ENCODE peak calls at places on chromosomes 12 and 14, in ten cellular contexts. V is activated CD8-positive, alpha-beta T cell treated with anti-CD3 and anti-CD28 coated beads for 36 hours; S is pancreas; A is A549; T is body of pancreas; R is activated CD8-positive, alpha-beta memory T cell treated with anti-CD3 and anti-CD28 coated beads, Interleukin-2, amount 10 ng/mL, durations not matched to agents 7 days and 5 days; Q is upper lobe of right lung; Z is left colon; L is gastroesophageal sphincter; C is GM23338. N is an unnamed sample.

GRCh38 chr14:105532735-105533141 is 6.4 kb downstream of the TMEM121 start:
- ATAC-seq in V (no peak), S (no peak), A (peak), T (no peak), R (no peak), Q (no peak), Z (no peak), L (no peak), C (peak), N (peak)

GRCh38 chr12:26636710-26637328 is 196.2 kb downstream of the ITPR2 start:
- ATAC-seq in V (no peak), S (peak), A (peak), T (no peak), R (no peak), Q (no peak), Z (no peak), L (peak), C (peak), N (peak)

GRCh38 chr12:1833596-1834028 is 13.2 kb downstream of the LRTM2 start:
- ATAC-seq in V (no peak), S (no peak), A (no peak), T (no peak), R (no peak), Q (no peak), Z (no peak), L (no peak), C (no peak), N (no peak)

GRCh38 chr14:69055973-69056372 is 76.9 kb upstream of the ACTN1 start:
- ATAC-seq in V (no peak), S (no peak), A (no peak), T (no peak), R (no peak), Q (no peak), Z (no peak), L (no peak), C (no peak), N (no peak)

GRCh38 chr12:57545809-57546437 is 1.1 kb downstream of the DCTN2 start:
- ATAC-seq in V (no peak), S (peak), A (no peak), T (peak), R (no peak), Q (peak), Z (peak), L (no peak), C (no peak), N (no peak)

GRCh38 chr14:76919811-76920571 is 93.8 kb downstream of the LRRC74A start:
- ATAC-seq in V (peak), S (peak), A (peak), T (peak), R (peak), Q (no peak), Z (peak), L (no peak), C (no peak), N (peak)

GRCh38 chr14:94203473-94204210 is 29.5 kb downstream of the PPP4R4 start:
- ATAC-seq in V (no peak), S (no peak), A (no peak), T (no peak), R (no peak), Q (no peak), Z (no peak), L (no peak), C (no peak), N (peak)

GRCh38 chr14:100159865-100160533 is 554 bp upstream of the DEGS2 start:
- ATAC-seq in V (peak), S (peak), A (peak), T (peak), R (no peak), Q (peak), Z (peak), L (no peak), C (peak), N (no peak)

GRCh38 chr12:67658486-67658885 is 9.9 kb downstream of the DYRK2 start:
- ATAC-seq in V (no peak), S (no peak), A (no peak), T (no peak), R (no peak), Q (no peak), Z (no peak), L (no peak), C (no peak), N (no peak)

GRCh38 chr12:130155416-130156073 is 6.7 kb upstream of the FZD10 start:
- ATAC-seq in V (no peak), S (no peak), A (no peak), T (no peak), R (no peak), Q (no peak), Z (no peak), L (no peak), C (no peak), N (no peak)

GRCh38 chr14:100317389-100317788 is 5.8 kb upstream of the SLC25A47 start:
- ATAC-seq in V (no peak), S (no peak), A (no peak), T (no peak), R (no peak), Q (no peak), Z (no peak), L (no peak), C (no peak), N (no peak)

GRCh38 chr14:69985456-69985855 is 106.2 kb downstream of the SMOC1 start:
- ATAC-seq in V (no peak), S (no peak), A (peak), T (no peak), R (no peak), Q (no peak), Z (no peak), L (peak), C (no peak), N (no peak)

GRCh38 chr12:58819345-58819744 is 101.0 kb downstream of the LRIG3 start:
- ATAC-seq in V (no peak), S (no peak), A (no peak), T (no peak), R (no peak), Q (peak), Z (no peak), L (no peak), C (peak), N (no peak)

GRCh38 chr12:14743061-14743460 is 46.7 kb upstream of the GUCY2C start:
- ATAC-seq in V (no peak), S (no peak), A (no peak), T (no peak), R (no peak), Q (no peak), Z (no peak), L (no peak), C (no peak), N (no peak)

GRCh38 chr12:99713946-99714520 is 66.5 kb downstream of the GARIN6 start:
- ATAC-seq in V (no peak), S (no peak), A (no peak), T (no peak), R (no peak), Q (no peak), Z (no peak), L (no peak), C (no peak), N (no peak)

GRCh38 chr14:101476258-101476930 is 84.9 kb upstream of the DIO3 start:
- ATAC-seq in V (no peak), S (peak), A (peak), T (peak), R (no peak), Q (peak), Z (peak), L (no peak), C (no peak), N (no peak)

GRCh38 chr12:113244015-113244983 is 23.0 kb downstream of the TPCN1 start:
- ATAC-seq in V (no peak), S (peak), A (no peak), T (peak), R (no peak), Q (peak), Z (no peak), L (peak), C (no peak), N (peak)

GRCh38 chr12:70264067-70264867 is 21.0 kb downstream of the CNOT2 start:
- ATAC-seq in V (no peak), S (no peak), A (no peak), T (no peak), R (no peak), Q (no peak), Z (no peak), L (no peak), C (peak), N (no peak)

GRCh38 chr12:93448796-93449195 is 7.0 kb upstream of the UBE2N start:
- ATAC-seq in V (no peak), S (peak), A (no peak), T (peak), R (no peak), Q (peak), Z (peak), L (no peak), C (no peak), N (no peak)

GRCh38 chr12:117699118-117699517 is 269.7 kb downstream of the KSR2 start:
- ATAC-seq in V (no peak), S (no peak), A (no peak), T (no peak), R (no peak), Q (no peak), Z (no peak), L (no peak), C (no peak), N (no peak)

GRCh38 chr14:93969082-93969828 is 7.1 kb downstream of the ASB2 start:
- ATAC-seq in V (no peak), S (no peak), A (no peak), T (no peak), R (no peak), Q (no peak), Z (no peak), L (no peak), C (no peak), N (no peak)

GRCh38 chr14:106489112-106489881 is 962.9 kb downstream of the TMEM121 start:
- ATAC-seq in V (peak), S (no peak), A (no peak), T (no peak), R (peak), Q (no peak), Z (no peak), L (no peak), C (no peak), N (no peak)

N was measured in SK-N-SH treated with all-trans-retinoic acid at 6 μM for 48 hours.